ENCODE peak calls at places on chromosomes 5 and 9, in four cellular contexts. One of them, this sample, is unnamed.

GRCh38 chr5:102832445-102832844 is 77.3 kb downstream of the PAM start:
- DNase-seq in colonic mucosa: no peak
- DNase-seq in pancreas: no peak
- DNase-seq in esophagus squamous epithelium: no peak
- DNase-seq in this sample: no peak

GRCh38 chr5:119032653-119033052 is 38.2 kb upstream of the DMXL1 start:
- DNase-seq in colonic mucosa: no peak
- DNase-seq in esophagus squamous epithelium: no peak
- DNase-seq in pancreas: no peak
- DNase-seq in this sample: no peak

GRCh38 chr9:132069046-132069898 is 10.4 kb downstream of the MED27 start:
- DNase-seq in esophagus squamous epithelium: no peak
- DNase-seq in pancreas: no peak
- DNase-seq in colonic mucosa: no peak
- DNase-seq in this sample: no peak

GRCh38 chr9:21811914-21812313 is 9.5 kb downstream of the MTAP start:
- DNase-seq in pancreas: no peak
- DNase-seq in colonic mucosa: no peak
- DNase-seq in esophagus squamous epithelium: no peak
- DNase-seq in this sample: no peak

GRCh38 chr9:132193227-132194110 is 31.6 kb downstream of the NTNG2 start:
- DNase-seq in esophagus squamous epithelium: no peak
- DNase-seq in colonic mucosa: no peak
- DNase-seq in pancreas: no peak
- DNase-seq in this sample: no peak

GRCh38 chr5:173324115-173325001 is 3.9 kb downstream of the STC2 start:
- DNase-seq in esophagus squamous epithelium: no peak
- DNase-seq in colonic mucosa: peak; percentile 83
- DNase-seq in pancreas: peak; percentile 96
- DNase-seq in this sample: peak; percentile 87

GRCh38 chr9:134276463-134277245 is 49.6 kb upstream of the RXRA start:
- DNase-seq in esophagus squamous epithelium: no peak
- DNase-seq in pancreas: no peak
- DNase-seq in colonic mucosa: no peak
- DNase-seq in this sample: no peak

GRCh38 chr9:38074441-38074943 is 5.5 kb upstream of the SHB start:
- DNase-seq in esophagus squamous epithelium: no peak
- DNase-seq in colonic mucosa: peak; percentile 49
- DNase-seq in pancreas: no peak
- DNase-seq in this sample: peak; percentile 49

GRCh38 chr5:157947156-157947555 is 88.2 kb upstream of the CLINT1 start:
- DNase-seq in esophagus squamous epithelium: no peak
- DNase-seq in colonic mucosa: no peak
- DNase-seq in pancreas: no peak
- DNase-seq in this sample: no peak

GRCh38 chr9:93096131-93096802 is at the start of gene CARD19:
- DNase-seq in pancreas: no peak
- DNase-seq in colonic mucosa: peak; percentile 80
- DNase-seq in esophagus squamous epithelium: no peak
- DNase-seq in this sample: peak; percentile 78

GRCh38 chr5:138527170-138527569 is 15.9 kb downstream of the ETF1 start:
- DNase-seq in colonic mucosa: no peak
- DNase-seq in pancreas: no peak
- DNase-seq in esophagus squamous epithelium: no peak
- DNase-seq in this sample: no peak

GRCh38 chr9:123927625-123928308 is 2.2 kb downstream of the DENND1A start:
- DNase-seq in colonic mucosa: peak; percentile 52
- DNase-seq in pancreas: no peak
- DNase-seq in esophagus squamous epithelium: no peak
- DNase-seq in this sample: no peak

GRCh38 chr5:7871560-7872113 is 2.7 kb downstream of the MTRR start:
- DNase-seq in esophagus squamous epithelium: no peak
- DNase-seq in colonic mucosa: peak; percentile 50
- DNase-seq in pancreas: no peak
- DNase-seq in this sample: peak; percentile 46

GRCh38 chr9:124743686-124744348 is 27.3 kb downstream of the NR6A1 start:
- DNase-seq in esophagus squamous epithelium: no peak
- DNase-seq in colonic mucosa: no peak
- DNase-seq in pancreas: no peak
- DNase-seq in this sample: no peak

GRCh38 chr5:127089206-127089605 is 15.9 kb upstream of the C5orf63 start:
- DNase-seq in colonic mucosa: no peak
- DNase-seq in esophagus squamous epithelium: no peak
- DNase-seq in pancreas: no peak
- DNase-seq in this sample: no peak

GRCh38 chr5:68681929-68682328 is 411.9 kb upstream of the SLC30A5 start:
- DNase-seq in colonic mucosa: no peak
- DNase-seq in esophagus squamous epithelium: no peak
- DNase-seq in pancreas: no peak
- DNase-seq in this sample: no peak

GRCh38 chr9:93681316-93682154 is 105.2 kb downstream of the PHF2 start:
- DNase-seq in colonic mucosa: peak; percentile 17
- DNase-seq in esophagus squamous epithelium: no peak
- DNase-seq in pancreas: no peak
- DNase-seq in this sample: no peak

GRCh38 chr9:3880851-3881250 is 355.1 kb upstream of the RFX3 start:
- DNase-seq in colonic mucosa: no peak
- DNase-seq in esophagus squamous epithelium: no peak
- DNase-seq in pancreas: no peak
- DNase-seq in this sample: no peak

GRCh38 chr5:41843456-41844112 is 26.6 kb downstream of the OXCT1 start:
- DNase-seq in colonic mucosa: peak; percentile 57
- DNase-seq in pancreas: no peak
- DNase-seq in esophagus squamous epithelium: no peak
- DNase-seq in this sample: no peak

GRCh38 chr5:82551840-82552385 is 273.8 kb upstream of the RPS23 start:
- DNase-seq in pancreas: no peak
- DNase-seq in colonic mucosa: no peak
- DNase-seq in esophagus squamous epithelium: no peak
- DNase-seq in this sample: no peak

GRCh38 chr9:38339087-38339486 is 53.4 kb upstream of the ALDH1B1 start:
- DNase-seq in pancreas: no peak
- DNase-seq in esophagus squamous epithelium: no peak
- DNase-seq in colonic mucosa: no peak
- DNase-seq in this sample: no peak

GRCh38 chr5:66284588-66285342 is 140.7 kb downstream of the SREK1 start:
- DNase-seq in colonic mucosa: no peak
- DNase-seq in esophagus squamous epithelium: no peak
- DNase-seq in pancreas: no peak
- DNase-seq in this sample: no peak

GRCh38 chr5:157308826-157309465 is 43.0 kb downstream of the CYFIP2 start:
- DNase-seq in esophagus squamous epithelium: no peak
- DNase-seq in colonic mucosa: no peak
- DNase-seq in pancreas: no peak
- DNase-seq in this sample: no peak

GRCh38 chr5:167565555-167565954 is 725.9 kb upstream of the WWC1 start:
- DNase-seq in colonic mucosa: no peak
- DNase-seq in pancreas: no peak
- DNase-seq in esophagus squamous epithelium: no peak
- DNase-seq in this sample: no peak

GRCh38 chr5:161546463-161547301 is at the start of gene GABRB2:
- DNase-seq in colonic mucosa: peak; percentile 72
- DNase-seq in esophagus squamous epithelium: no peak
- DNase-seq in pancreas: peak; percentile 85
- DNase-seq in this sample: peak; percentile 71

GRCh38 chr5:150118561-150119229 is 32.3 kb upstream of the CSF1R start:
- DNase-seq in pancreas: no peak
- DNase-seq in esophagus squamous epithelium: no peak
- DNase-seq in colonic mucosa: peak; percentile 16
- DNase-seq in this sample: no peak

GRCh38 chr5:16953729-16954128 is 17.6 kb upstream of the MYO10 start:
- DNase-seq in pancreas: no peak
- DNase-seq in esophagus squamous epithelium: no peak
- DNase-seq in colonic mucosa: no peak
- DNase-seq in this sample: no peak

GRCh38 chr5:80990527-80990926 is 30.4 kb downstream of the RASGRF2 start:
- DNase-seq in pancreas: no peak
- DNase-seq in esophagus squamous epithelium: no peak
- DNase-seq in colonic mucosa: no peak
- DNase-seq in this sample: no peak

GRCh38 chr9:33721674-33722358 is 73.5 kb upstream of the PRSS3 start:
- DNase-seq in esophagus squamous epithelium: no peak
- DNase-seq in pancreas: peak; percentile 98
- DNase-seq in colonic mucosa: peak; percentile 84
- DNase-seq in this sample: peak; percentile 93

GRCh38 chr9:134944916-134945315 is 27.2 kb upstream of the FCN1 start:
- DNase-seq in colonic mucosa: no peak
- DNase-seq in pancreas: no peak
- DNase-seq in esophagus squamous epithelium: no peak
- DNase-seq in this sample: no peak

GRCh38 chr5:150461231-150461630 is 11.7 kb upstream of the RPS14 start:
- DNase-seq in colonic mucosa: no peak
- DNase-seq in esophagus squamous epithelium: no peak
- DNase-seq in pancreas: no peak
- DNase-seq in this sample: no peak

GRCh38 chr5:104273725-104274124 is 711.1 kb upstream of the NUDT12 start:
- DNase-seq in esophagus squamous epithelium: no peak
- DNase-seq in colonic mucosa: no peak
- DNase-seq in pancreas: no peak
- DNase-seq in this sample: no peak

GRCh38 chr9:101375546-101375945 is 9.3 kb downstream of the BAAT start:
- DNase-seq in colonic mucosa: no peak
- DNase-seq in pancreas: no peak
- DNase-seq in esophagus squamous epithelium: no peak
- DNase-seq in this sample: no peak

GRCh38 chr5:4868140-4868735 is 271.9 kb upstream of the ADAMTS16 start:
- DNase-seq in pancreas: peak; percentile 82
- DNase-seq in esophagus squamous epithelium: no peak
- DNase-seq in colonic mucosa: peak; percentile 54
- DNase-seq in this sample: peak; percentile 68

GRCh38 chr9:35561468-35562261 is 43.4 kb upstream of the TESK1 start:
- DNase-seq in esophagus squamous epithelium: no peak
- DNase-seq in colonic mucosa: no peak
- DNase-seq in pancreas: no peak
- DNase-seq in this sample: no peak

GRCh38 chr5:42579320-42579719 is 156.1 kb downstream of the GHR start:
- DNase-seq in pancreas: no peak
- DNase-seq in colonic mucosa: no peak
- DNase-seq in esophagus squamous epithelium: no peak
- DNase-seq in this sample: no peak

GRCh38 chr5:16582081-16582480 is 34.7 kb downstream of the RETREG1 start:
- DNase-seq in esophagus squamous epithelium: no peak
- DNase-seq in colonic mucosa: no peak
- DNase-seq in pancreas: no peak
- DNase-seq in this sample: no peak

GRCh38 chr9:70998962-70999361 is 122.5 kb downstream of the TRPM3 start:
- DNase-seq in colonic mucosa: no peak
- DNase-seq in pancreas: no peak
- DNase-seq in esophagus squamous epithelium: no peak
- DNase-seq in this sample: no peak

GRCh38 chr9:74499111-74499601 is 2.0 kb downstream of the RORB start:
- DNase-seq in colonic mucosa: no peak
- DNase-seq in esophagus squamous epithelium: no peak
- DNase-seq in pancreas: no peak
- DNase-seq in this sample: no peak
- H3K4me3 ChIP-seq in colonic mucosa: peak overlapping the region; percentile 6
- H3K4me3 ChIP-seq in esophagus squamous epithelium: peak overlapping the region; percentile 51
- H3K4me3 ChIP-seq in pancreas: peak overlapping the region; percentile 57
- H3K4me3 ChIP-seq in this sample: no peak overlapping the region

GRCh38 chr9:108671794-108672193 is 184.0 kb downstream of the ACTL7B start:
- DNase-seq in pancreas: no peak
- DNase-seq in colonic mucosa: no peak
- DNase-seq in esophagus squamous epithelium: no peak
- DNase-seq in this sample: no peak
- H3K4me1 ChIP-seq in pancreas: no peaks in the 10 kb centered on the region
- H3K4me1 ChIP-seq in colonic mucosa: no peaks in the 10 kb centered on the region
- H3K4me1 ChIP-seq in esophagus squamous epithelium: peaks cover 23% of the 10 kb centered on the region
- H3K4me1 ChIP-seq in this sample: no peaks in the 10 kb centered on the region

GRCh38 chr5:11072556-11072955 is 311.5 kb upstream of the DAP start:
- DNase-seq in esophagus squamous epithelium: no peak
- DNase-seq in pancreas: no peak
- DNase-seq in colonic mucosa: no peak
- DNase-seq in this sample: no peak

GRCh38 chr5:11076945-11077613 is 316.0 kb upstream of the DAP start:
- DNase-seq in pancreas: no peak
- DNase-seq in esophagus squamous epithelium: no peak
- DNase-seq in colonic mucosa: no peak
- DNase-seq in this sample: no peak

DNA sequence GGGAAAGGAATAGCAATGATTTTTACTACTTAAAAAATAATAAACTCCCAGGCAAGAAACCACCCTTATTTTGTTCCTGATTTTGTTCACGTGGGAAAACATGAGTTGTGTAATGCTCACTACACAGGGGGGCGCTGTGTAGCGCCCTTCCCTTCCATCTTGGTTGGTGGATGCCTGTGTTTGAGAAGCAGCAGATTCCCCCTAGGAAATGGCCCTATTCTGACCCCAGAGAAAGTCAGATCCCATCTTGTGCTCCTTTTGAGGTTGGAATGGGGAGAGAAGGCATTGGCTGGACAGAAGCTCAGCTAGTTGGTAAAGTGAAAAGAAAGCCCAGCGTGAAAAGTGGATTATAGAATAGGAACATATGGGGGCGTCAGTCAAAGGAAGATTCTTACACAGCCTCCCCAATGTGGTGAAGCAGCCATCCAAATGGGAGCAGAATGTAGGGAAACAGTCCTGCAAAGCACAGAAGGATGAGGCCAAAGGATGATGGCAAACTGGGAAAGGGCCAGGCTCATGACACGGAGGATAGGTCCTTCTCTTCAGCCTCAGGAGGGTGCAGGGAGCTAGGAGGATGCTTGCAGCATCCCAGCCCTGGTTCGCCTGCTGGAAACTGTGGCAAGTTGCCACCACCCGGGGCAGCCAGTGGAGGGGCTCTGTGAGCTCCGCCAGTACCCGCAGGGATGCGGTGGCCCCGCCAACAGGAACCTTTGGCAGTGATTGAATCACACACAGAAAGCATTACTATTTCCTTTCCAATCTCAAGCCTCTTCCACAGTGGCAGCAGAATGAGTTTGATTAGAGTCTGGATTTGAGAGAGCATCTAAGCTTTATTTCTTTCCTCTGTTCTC is 314.2 kb upstream of the DAP start:
- DNase-seq in esophagus squamous epithelium: no peak
- DNase-seq in colonic mucosa: no peak
- DNase-seq in pancreas: no peak
- DNase-seq in this sample: no peak
- TF ChIP-seq CTCF in esophagus squamous epithelium: no peak
- TF ChIP-seq CTCF in colonic mucosa: no peak
- TF ChIP-seq CTCF in pancreas: no peak
- TF ChIP-seq CTCF in this sample: no peak

DNA sequence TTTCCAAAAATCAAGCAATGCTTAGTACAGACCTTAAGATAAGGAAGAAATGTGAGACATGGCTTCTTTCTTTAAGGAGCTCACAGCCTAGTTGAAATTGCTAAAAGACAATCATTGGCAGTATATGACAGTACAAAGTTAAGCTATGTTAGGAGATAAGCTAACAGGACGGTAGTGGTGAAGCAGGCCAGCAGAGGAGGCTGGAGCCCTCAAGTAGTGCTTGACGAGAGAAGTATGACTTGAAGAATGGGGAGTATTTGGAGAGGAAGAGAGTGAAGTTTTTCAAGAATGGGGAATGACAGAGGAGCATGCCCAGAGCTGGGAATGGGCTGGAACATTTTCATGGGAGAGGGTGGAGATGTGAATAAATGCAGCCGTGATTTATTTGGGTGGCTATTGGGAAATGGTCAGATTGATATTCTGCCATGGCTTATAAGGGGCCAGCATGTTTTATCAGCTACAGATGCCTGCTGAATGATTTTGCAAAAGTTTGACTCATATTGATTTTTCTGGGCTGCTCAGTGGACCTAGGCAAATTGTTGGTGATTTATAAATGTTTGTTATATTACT is 43.7 kb downstream of the LURAP1L start:
- DNase-seq in pancreas: no peak
- DNase-seq in colonic mucosa: peak; percentile 35
- DNase-seq in esophagus squamous epithelium: no peak
- DNase-seq in this sample: peak; percentile 53
- H3K4me3 ChIP-seq in pancreas: no peak overlapping the region
- H3K4me3 ChIP-seq in colonic mucosa: no peak overlapping the region
- H3K4me3 ChIP-seq in esophagus squamous epithelium: no peak overlapping the region
- H3K4me3 ChIP-seq in this sample: no peak overlapping the region

This sample was measured in mucosa of descending colon.